ENCODE peak calls at places on chromosomes 2 and 18, in four cellular contexts. A, C, T and J are unnamed samples.

GRCh38 chr2:106098081-106098480 is 96.0 kb downstream of the UXS1 start:
- DNase-seq in A (no peak), C (no peak), T (no peak), J (no peak)

GRCh38 chr2:215010390-215010789 is 128.0 kb downstream of the ABCA12 start:
- DNase-seq in T (no peak), C (no peak), A (no peak), J (no peak)

GRCh38 chr2:239279508-239280295 is 121.1 kb downstream of the HDAC4 start:
- DNase-seq in A (no peak), T (no peak), C (peak), J (no peak)

GRCh38 chr2:219870023-219870422 is 242.6 kb downstream of the SLC4A3 start:
- DNase-seq in C (no peak), T (no peak), A (no peak), J (no peak)

GRCh38 chr2:165957030-165957675 is 3.6 kb upstream of the TTC21B start:
- DNase-seq in T (no peak), C (no peak), A (peak), J (no peak)

GRCh38 chr2:161556440-161556839 is 67.8 kb upstream of the SLC4A10 start:
- DNase-seq in T (no peak), A (no peak), C (no peak), J (no peak)

GRCh38 chr18:7467708-7468466 is 99.2 kb upstream of the PTPRM start:
- DNase-seq in A (no peak), T (no peak), C (no peak), J (no peak)

GRCh38 chr18:32349728-32350395 is 120.8 kb downstream of the GAREM1 start:
- DNase-seq in C (no peak), A (peak), T (no peak), J (no peak)

GRCh38 chr2:7691961-7692656 is 774.9 kb downstream of the RNF144A start:
- DNase-seq in T (no peak), A (no peak), C (no peak), J (no peak)

GRCh38 chr2:26119521-26119920 is 53.4 kb upstream of the GAREM2 start:
- DNase-seq in C (no peak), T (no peak), A (no peak), J (no peak)

GRCh38 chr18:45449761-45450227 is 165.5 kb upstream of the SLC14A2 start:
- DNase-seq in A (peak), T (no peak), C (peak), J (no peak)

GRCh38 chr2:16198166-16198912 is 258.0 kb downstream of the MYCN start:
- DNase-seq in C (no peak), T (no peak), A (no peak), J (no peak)

GRCh38 chr2:217316743-217317142 is 456.9 kb upstream of the TNP1 start:
- DNase-seq in A (no peak), C (no peak), T (no peak), J (no peak)

GRCh38 chr18:3333721-3334386 is 71.9 kb downstream of the MYL12B start:
- DNase-seq in A (no peak), C (no peak), T (no peak), J (no peak)

GRCh38 chr2:157173740-157174184 is 83.7 kb upstream of the GALNT5 start:
- DNase-seq in C (no peak), A (no peak), T (no peak), J (no peak)

GRCh38 chr2:68248806-68249205 is 3.5 kb downstream of the PPP3R1 start:
- DNase-seq in A (no peak), T (no peak), C (no peak), J (no peak)

GRCh38 chr2:1588051-1588993 is 156.0 kb downstream of the PXDN start:
- DNase-seq in C (no peak), T (no peak), A (no peak), J (no peak)

GRCh38 chr2:206230060-206230890 is 44.2 kb upstream of the ZDBF2 start:
- DNase-seq in A (no peak), T (no peak), C (peak), J (no peak)

GRCh38 chr2:72090781-72091482 is 56.7 kb downstream of the CYP26B1 start:
- DNase-seq in T (no peak), C (no peak), A (no peak), J (no peak)

GRCh38 chr2:100292022-100292580 is 30.2 kb downstream of the LONRF2 start:
- DNase-seq in A (no peak), C (no peak), T (peak), J (peak)